ENCODE peak calls at places on chromosomes 13 and 19, in seven cellular contexts. One of them, this sample, is unnamed.

GRCh38 chr13:30268673-30269072 is 38.7 kb downstream of the KATNAL1 start:
- DNase-seq in HFF-Myc: no peak
- DNase-seq in AG09309: no peak
- DNase-seq in fibroblast of the aortic adventitia: no peak
- DNase-seq in uterus: no peak
- DNase-seq in tibial artery: no peak
- DNase-seq in testis: no peak
- DNase-seq in this sample: no peak

GRCh38 chr13:75769141-75769905 is 133.2 kb downstream of the LMO7 start:
- DNase-seq in HFF-Myc: peak; percentile 80
- DNase-seq in AG09309: peak; percentile 62
- DNase-seq in fibroblast of the aortic adventitia: no peak
- DNase-seq in uterus: no peak
- DNase-seq in tibial artery: no peak
- DNase-seq in testis: no peak
- DNase-seq in this sample: no peak

GRCh38 chr19:2780284-2780683 is 2.8 kb downstream of the SGTA start:
- DNase-seq in HFF-Myc: no peak
- DNase-seq in AG09309: no peak
- DNase-seq in fibroblast of the aortic adventitia: no peak
- DNase-seq in uterus: no peak
- DNase-seq in tibial artery: no peak
- DNase-seq in testis: no peak
- DNase-seq in this sample: no peak

GRCh38 chr13:30904043-30904442 is 2.0 kb upstream of the MEDAG start:
- DNase-seq in HFF-Myc: no peak
- DNase-seq in AG09309: no peak
- DNase-seq in fibroblast of the aortic adventitia: peak; percentile 41
- DNase-seq in uterus: no peak
- DNase-seq in tibial artery: no peak
- DNase-seq in testis: no peak
- DNase-seq in this sample: no peak

GRCh38 chr13:94329754-94330551 is 149.5 kb downstream of the DCT start:
- DNase-seq in HFF-Myc: peak; percentile 77
- DNase-seq in AG09309: peak; percentile 78
- DNase-seq in fibroblast of the aortic adventitia: peak; percentile 97
- DNase-seq in uterus: peak; percentile 22
- DNase-seq in tibial artery: no peak
- DNase-seq in testis: no peak
- DNase-seq in this sample: no peak

GRCh38 chr13:98142427-98143156 is at the start of gene FARP1:
- DNase-seq in HFF-Myc: no peak
- DNase-seq in AG09309: no peak
- DNase-seq in fibroblast of the aortic adventitia: peak; percentile 24
- DNase-seq in uterus: peak; percentile 78
- DNase-seq in tibial artery: peak; percentile 66
- DNase-seq in testis: peak; percentile 76
- DNase-seq in this sample: peak; percentile 86

GRCh38 chr19:43984687-43985000 is 656 bp downstream of the ZNF155 start:
- DNase-seq in HFF-Myc: no peak
- DNase-seq in AG09309: no peak
- DNase-seq in fibroblast of the aortic adventitia: no peak
- DNase-seq in uterus: no peak
- DNase-seq in tibial artery: peak; percentile 29
- DNase-seq in testis: peak; percentile 28
- DNase-seq in this sample: peak; percentile 72

GRCh38 chr13:64130170-64130569 is 2714.5 kb upstream of the PCDH20 start:
- DNase-seq in HFF-Myc: no peak
- DNase-seq in AG09309: no peak
- DNase-seq in fibroblast of the aortic adventitia: no peak
- DNase-seq in uterus: no peak
- DNase-seq in tibial artery: no peak
- DNase-seq in testis: no peak
- DNase-seq in this sample: peak; percentile 29

GRCh38 chr19:16836115-16836905 is 7.1 kb downstream of the SIN3B start:
- DNase-seq in HFF-Myc: no peak
- DNase-seq in AG09309: no peak
- DNase-seq in fibroblast of the aortic adventitia: peak; percentile 19
- DNase-seq in uterus: peak; percentile 35
- DNase-seq in tibial artery: no peak
- DNase-seq in testis: peak; percentile 81
- DNase-seq in this sample: peak; percentile 81

GRCh38 chr13:93345642-93346220 is 119.1 kb downstream of the GPC6 start:
- DNase-seq in HFF-Myc: no peak
- DNase-seq in AG09309: peak; percentile 39
- DNase-seq in fibroblast of the aortic adventitia: no peak
- DNase-seq in uterus: no peak
- DNase-seq in tibial artery: no peak
- DNase-seq in testis: no peak
- DNase-seq in this sample: no peak

GRCh38 chr19:43997631-43998290 is 5.0 kb upstream of the ZNF230 start:
- DNase-seq in HFF-Myc: no peak
- DNase-seq in AG09309: peak; percentile 20
- DNase-seq in fibroblast of the aortic adventitia: peak; percentile 46
- DNase-seq in uterus: no peak
- DNase-seq in tibial artery: no peak
- DNase-seq in testis: peak; percentile 30
- DNase-seq in this sample: no peak

GRCh38 chr13:70432276-70432805 is 324.1 kb upstream of the KLHL1 start:
- DNase-seq in HFF-Myc: no peak
- DNase-seq in AG09309: no peak
- DNase-seq in fibroblast of the aortic adventitia: no peak
- DNase-seq in uterus: no peak
- DNase-seq in tibial artery: no peak
- DNase-seq in testis: no peak
- DNase-seq in this sample: no peak

GRCh38 chr19:18591735-18592385 is 3.3 kb downstream of the REX1BD start:
- DNase-seq in HFF-Myc: peak; percentile 86
- DNase-seq in AG09309: peak; percentile 27
- DNase-seq in fibroblast of the aortic adventitia: no peak
- DNase-seq in uterus: no peak
- DNase-seq in tibial artery: no peak
- DNase-seq in testis: no peak
- DNase-seq in this sample: no peak

GRCh38 chr19:35528218-35529038 is at the start of gene SBSN:
- DNase-seq in HFF-Myc: no peak
- DNase-seq in AG09309: peak; percentile 63
- DNase-seq in fibroblast of the aortic adventitia: peak; percentile 75
- DNase-seq in uterus: no peak
- DNase-seq in tibial artery: no peak
- DNase-seq in testis: no peak
- DNase-seq in this sample: no peak

GRCh38 chr13:98697833-98698232 is 54.6 kb downstream of the SLC15A1 start:
- DNase-seq in HFF-Myc: no peak
- DNase-seq in AG09309: no peak
- DNase-seq in fibroblast of the aortic adventitia: no peak
- DNase-seq in uterus: no peak
- DNase-seq in tibial artery: no peak
- DNase-seq in testis: no peak
- DNase-seq in this sample: no peak

GRCh38 chr13:109792416-109793090 is 6.2 kb upstream of the IRS2 start:
- DNase-seq in HFF-Myc: no peak
- DNase-seq in AG09309: no peak
- DNase-seq in fibroblast of the aortic adventitia: no peak
- DNase-seq in uterus: no peak
- DNase-seq in tibial artery: no peak
- DNase-seq in testis: no peak
- DNase-seq in this sample: no peak

GRCh38 chr13:109788372-109789195 is 2.2 kb upstream of the IRS2 start:
- DNase-seq in HFF-Myc: no peak
- DNase-seq in AG09309: no peak
- DNase-seq in fibroblast of the aortic adventitia: no peak
- DNase-seq in uterus: no peak
- DNase-seq in tibial artery: no peak
- DNase-seq in testis: no peak
- DNase-seq in this sample: no peak

GRCh38 chr13:109789262-109789661 is 2.9 kb upstream of the IRS2 start:
- DNase-seq in HFF-Myc: no peak
- DNase-seq in AG09309: no peak
- DNase-seq in fibroblast of the aortic adventitia: no peak
- DNase-seq in uterus: no peak
- DNase-seq in tibial artery: no peak
- DNase-seq in testis: peak; percentile 41
- DNase-seq in this sample: no peak

GRCh38 chr13:109790071-109790470 is 3.7 kb upstream of the IRS2 start:
- DNase-seq in HFF-Myc: no peak
- DNase-seq in AG09309: no peak
- DNase-seq in fibroblast of the aortic adventitia: no peak
- DNase-seq in uterus: no peak
- DNase-seq in tibial artery: no peak
- DNase-seq in testis: no peak
- DNase-seq in this sample: no peak

GRCh38 chr13:109790951-109791605 is 4.7 kb upstream of the IRS2 start:
- DNase-seq in HFF-Myc: no peak
- DNase-seq in AG09309: no peak
- DNase-seq in fibroblast of the aortic adventitia: no peak
- DNase-seq in uterus: no peak
- DNase-seq in tibial artery: no peak
- DNase-seq in testis: peak; percentile 46
- DNase-seq in this sample: no peak
- TF ChIP-seq CTCF in HFF-Myc: peak; percentile 50
- TF ChIP-seq CTCF in AG09309: peak; percentile 44
- TF ChIP-seq CTCF in fibroblast of the aortic adventitia: no peak
- TF ChIP-seq CTCF in uterus: peak; percentile 11
- TF ChIP-seq CTCF in tibial artery: no peak
- TF ChIP-seq CTCF in testis: no peak
- TF ChIP-seq CTCF in this sample: peak; percentile 50

GRCh38 chr19:46017095-46017429 is 5.8 kb downstream of the PGLYRP1 start:
- DNase-seq in HFF-Myc: no peak
- DNase-seq in AG09309: no peak
- DNase-seq in fibroblast of the aortic adventitia: no peak
- DNase-seq in uterus: no peak
- DNase-seq in tibial artery: no peak
- DNase-seq in testis: no peak
- DNase-seq in this sample: no peak
- TF ChIP-seq CTCF in HFF-Myc: no peak
- TF ChIP-seq CTCF in AG09309: no peak
- TF ChIP-seq CTCF in fibroblast of the aortic adventitia: no peak
- TF ChIP-seq CTCF in uterus: no peak
- TF ChIP-seq CTCF in tibial artery: peak; percentile 17
- TF ChIP-seq CTCF in testis: no peak
- TF ChIP-seq CTCF in this sample: peak; percentile 57

GRCh38 chr13:23766939-23767338 is 122.3 kb downstream of the MIPEP start:
- DNase-seq in HFF-Myc: no peak
- DNase-seq in AG09309: no peak
- DNase-seq in fibroblast of the aortic adventitia: no peak
- DNase-seq in uterus: no peak
- DNase-seq in tibial artery: no peak
- DNase-seq in testis: no peak
- DNase-seq in this sample: no peak

GRCh38 chr13:23767806-23768205 is 121.4 kb downstream of the MIPEP start:
- DNase-seq in HFF-Myc: no peak
- DNase-seq in AG09309: no peak
- DNase-seq in fibroblast of the aortic adventitia: no peak
- DNase-seq in uterus: no peak
- DNase-seq in tibial artery: no peak
- DNase-seq in testis: no peak
- DNase-seq in this sample: no peak

GRCh38 chr13:23772717-23773116 is 116.5 kb downstream of the MIPEP start:
- DNase-seq in HFF-Myc: no peak
- DNase-seq in AG09309: no peak
- DNase-seq in fibroblast of the aortic adventitia: no peak
- DNase-seq in uterus: no peak
- DNase-seq in tibial artery: no peak
- DNase-seq in testis: no peak
- DNase-seq in this sample: no peak

GRCh38 chr13:23771966-23772365 is 117.2 kb downstream of the MIPEP start:
- DNase-seq in HFF-Myc: no peak
- DNase-seq in AG09309: no peak
- DNase-seq in fibroblast of the aortic adventitia: peak; percentile 21
- DNase-seq in uterus: no peak
- DNase-seq in tibial artery: no peak
- DNase-seq in testis: no peak
- DNase-seq in this sample: no peak

DNA sequence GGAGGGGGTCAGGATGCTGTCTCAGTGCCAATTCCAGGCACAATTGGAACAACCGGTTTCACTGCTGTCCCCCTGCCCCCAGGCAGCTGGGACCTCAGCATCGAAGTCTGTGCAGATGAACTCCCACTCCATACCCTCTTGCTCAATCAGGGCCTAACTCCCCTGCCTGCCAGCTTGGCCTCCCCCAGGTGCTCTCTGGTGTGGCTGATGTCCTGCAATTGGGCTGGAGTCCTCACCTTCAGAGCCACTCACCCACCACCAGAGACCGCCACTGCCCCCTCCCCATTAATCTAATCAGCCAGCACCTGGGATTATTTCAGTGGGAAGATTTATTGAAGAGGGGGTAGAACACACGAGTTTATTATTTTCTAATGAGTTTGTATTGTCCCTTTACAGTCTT is 118.8 kb downstream of the MIPEP start:
- DNase-seq in HFF-Myc: no peak
- DNase-seq in AG09309: no peak
- DNase-seq in fibroblast of the aortic adventitia: no peak
- DNase-seq in uterus: no peak
- DNase-seq in tibial artery: no peak
- DNase-seq in testis: no peak
- DNase-seq in this sample: no peak
- TF ChIP-seq CTCF in HFF-Myc: no peak
- TF ChIP-seq CTCF in AG09309: no peak
- TF ChIP-seq CTCF in fibroblast of the aortic adventitia: no peak
- TF ChIP-seq CTCF in uterus: no peak
- TF ChIP-seq CTCF in tibial artery: no peak
- TF ChIP-seq CTCF in testis: no peak
- TF ChIP-seq CTCF in this sample: no peak

GRCh38 chr13:107994137-107994536 is 221.2 kb downstream of the LIG4 start:
- DNase-seq in HFF-Myc: no peak
- DNase-seq in AG09309: no peak
- DNase-seq in fibroblast of the aortic adventitia: no peak
- DNase-seq in uterus: no peak
- DNase-seq in tibial artery: no peak
- DNase-seq in testis: no peak
- DNase-seq in this sample: no peak
- TF ChIP-seq CTCF in HFF-Myc: no peak
- TF ChIP-seq CTCF in AG09309: no peak
- TF ChIP-seq CTCF in fibroblast of the aortic adventitia: no peak
- TF ChIP-seq CTCF in uterus: no peak
- TF ChIP-seq CTCF in tibial artery: no peak
- TF ChIP-seq CTCF in testis: no peak
- TF ChIP-seq CTCF in this sample: no peak

DNA sequence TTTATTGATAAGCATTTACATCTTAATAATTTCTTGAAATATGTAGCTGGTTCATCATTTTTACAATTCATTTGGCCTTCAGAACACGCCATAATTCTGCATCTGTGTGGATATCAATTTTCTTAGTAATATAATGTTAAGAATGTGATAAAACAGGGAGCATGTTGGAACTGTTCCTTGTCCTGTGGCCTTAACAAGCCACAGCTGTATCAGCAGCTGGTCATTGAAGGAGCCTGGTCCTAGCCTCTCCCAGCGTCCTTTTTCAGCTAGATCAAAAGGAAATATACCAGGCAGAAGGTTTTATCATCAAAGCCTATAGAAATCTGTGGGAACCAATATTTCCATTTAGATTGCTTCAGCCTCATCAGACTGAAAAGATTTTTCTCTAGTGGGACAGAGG is 421.8 kb downstream of the SPRY2 start:
- DNase-seq in HFF-Myc: no peak
- DNase-seq in AG09309: no peak
- DNase-seq in fibroblast of the aortic adventitia: no peak
- DNase-seq in uterus: no peak
- DNase-seq in tibial artery: no peak
- DNase-seq in testis: no peak
- DNase-seq in this sample: no peak
- TF ChIP-seq CTCF in HFF-Myc: no peak
- TF ChIP-seq CTCF in AG09309: no peak
- TF ChIP-seq CTCF in fibroblast of the aortic adventitia: no peak
- TF ChIP-seq CTCF in uterus: no peak
- TF ChIP-seq CTCF in tibial artery: no peak
- TF ChIP-seq CTCF in testis: no peak
- TF ChIP-seq CTCF in this sample: no peak